ENCODE peak calls at places on chromosomes 2 and 18, in five cellular contexts. D, X, N, O and T are unnamed samples.

GRCh38 chr2:174778479-174778962 is 14.2 kb upstream of the CHRNA1 start:
- DNase-seq in D (peak), X (peak), N (peak), O (peak), T (peak)

GRCh38 chr2:71100195-71100964 is 29.6 kb downstream of the MCEE start:
- DNase-seq in D (peak), X (peak), N (peak), O (peak), T (no peak)

GRCh38 chr2:9360701-9361100 is 62.6 kb downstream of the ITGB1BP1 start:
- DNase-seq in D (no peak), X (no peak), N (no peak), O (no peak), T (no peak)

GRCh38 chr2:84395819-84396218 is 63.3 kb downstream of the SUCLG1 start:
- DNase-seq in D (no peak), X (peak), N (no peak), O (peak), T (no peak)

GRCh38 chr2:101439716-101440115 is 35.2 kb downstream of the RFX8 start:
- DNase-seq in D (no peak), X (no peak), N (no peak), O (no peak), T (no peak)

GRCh38 chr2:191938779-191939178 is 91.9 kb upstream of the CAVIN2 start:
- DNase-seq in D (no peak), X (no peak), N (no peak), O (no peak), T (no peak)

GRCh38 chr2:129709030-129709955 is 270.2 kb upstream of the RAB6C start:
- DNase-seq in D (no peak), X (no peak), N (no peak), O (no peak), T (no peak)

GRCh38 chr2:240390091-240391073 is 45.1 kb upstream of the GPC1 start:
- DNase-seq in D (no peak), X (no peak), N (peak), O (no peak), T (no peak)

GRCh38 chr18:26874283-26874682 is 8.8 kb upstream of the AQP4 start:
- DNase-seq in D (no peak), X (no peak), N (no peak), O (no peak), T (no peak)

GRCh38 chr2:145751634-145752033 is 1231.7 kb upstream of the ZEB2 start:
- DNase-seq in D (no peak), X (peak), N (peak), O (no peak), T (peak)

GRCh38 chr2:241632478-241633325 is 4.3 kb downstream of the THAP4 start:
- DNase-seq in D (no peak), X (no peak), N (no peak), O (no peak), T (no peak)

GRCh38 chr2:232375164-232375563 is 3.4 kb upstream of the ALPP start:
- DNase-seq in D (no peak), X (no peak), N (no peak), O (no peak), T (no peak)

GRCh38 chr18:36576339-36576738 is 252.5 kb downstream of the TPGS2 start:
- DNase-seq in D (no peak), X (no peak), N (no peak), O (no peak), T (no peak)

GRCh38 chr2:175003875-175004729 is 1.1 kb downstream of the CHN1 start:
- DNase-seq in D (no peak), X (peak), N (peak), O (no peak), T (no peak)

GRCh38 chr18:46672062-46672970 is 15.3 kb upstream of the LOXHD1 start:
- DNase-seq in D (no peak), X (no peak), N (peak), O (no peak), T (peak)

GRCh38 chr2:64202206-64202864 is 58.1 kb upstream of the PELI1 start:
- DNase-seq in D (no peak), X (peak), N (peak), O (peak), T (no peak)

GRCh38 chr2:96815326-96816126 is 542 bp upstream of the CNNM3 start:
- DNase-seq in D (no peak), X (peak), N (peak), O (peak), T (no peak)

GRCh38 chr2:152097291-152098032 is 1.4 kb downstream of the CACNB4 start:
- DNase-seq in D (no peak), X (peak), N (peak), O (peak), T (no peak)

GRCh38 chr2:48343571-48344440 is 186.1 kb upstream of the STON1 start:
- DNase-seq in D (no peak), X (peak), N (peak), O (peak), T (peak)

GRCh38 chr18:31079973-31080372 is 22.2 kb downstream of the DSC2 start:
- DNase-seq in D (no peak), X (no peak), N (no peak), O (no peak), T (no peak)

GRCh38 chr18:56139372-56139771 is 499.0 kb downstream of the TXNL1 start:
- DNase-seq in D (no peak), X (no peak), N (no peak), O (no peak), T (no peak)

GRCh38 chr2:149741646-149742045 is 154.1 kb upstream of the MMADHC start:
- DNase-seq in D (no peak), X (peak), N (peak), O (peak), T (peak)

GRCh38 chr2:42191285-42192009 is 22.3 kb downstream of the EML4 start:
- DNase-seq in D (no peak), X (no peak), N (no peak), O (no peak), T (no peak)

GRCh38 chr2:105032476-105032875 is 5.4 kb upstream of the MRPS9 start:
- DNase-seq in D (no peak), X (no peak), N (no peak), O (no peak), T (no peak)

GRCh38 chr2:59112258-59112657 is 871.1 kb upstream of the FANCL start:
- DNase-seq in D (no peak), X (no peak), N (no peak), O (no peak), T (no peak)